ENCODE peak calls at places on chromosomes 2 and 18, in six cellular contexts. K, O, E, G, C and V are unnamed samples.

GRCh38 chr2:240932724-240933047 is 26.6 kb downstream of the CROCC2 start:
- DNase-seq in K (no peak), O (no peak), E (no peak), G (no peak), C (no peak), V (no peak)

GRCh38 chr2:217992061-217992460 is 10.7 kb downstream of the TNS1 start:
- DNase-seq in K (no peak), O (no peak), E (no peak), G (no peak), C (no peak), V (no peak)

GRCh38 chr2:219178377-219179175 is 501 bp downstream of the RETREG2 start:
- DNase-seq in K (peak), O (no peak), E (peak), G (no peak), C (no peak), V (peak)

GRCh38 chr2:29431485-29431884 is 316.3 kb downstream of the CLIP4 start:
- DNase-seq in K (no peak), O (no peak), E (no peak), G (no peak), C (no peak), V (no peak)

GRCh38 chr18:79216176-79216575 is 147.0 kb downstream of the ATP9B start:
- DNase-seq in K (no peak), O (no peak), E (no peak), G (no peak), C (no peak), V (no peak)

GRCh38 chr2:8511868-8512612 is 169.8 kb upstream of the ID2 start:
- DNase-seq in K (no peak), O (no peak), E (no peak), G (no peak), C (no peak), V (no peak)

GRCh38 chr2:120219291-120219690 is 3.9 kb downstream of the TMEM185B start:
- DNase-seq in K (no peak), O (no peak), E (no peak), G (no peak), C (no peak), V (no peak)

GRCh38 chr2:231709981-231710750 is 1.8 kb downstream of the PTMA start:
- DNase-seq in K (peak), O (peak), E (peak), G (peak), C (no peak), V (peak)

GRCh38 chr18:446941-447560 is 53.5 kb downstream of the COLEC12 start:
- DNase-seq in K (no peak), O (no peak), E (no peak), G (peak), C (no peak), V (no peak)

GRCh38 chr2:239533917-239534316 is 133.1 kb upstream of the HDAC4 start:
- DNase-seq in K (no peak), O (no peak), E (no peak), G (no peak), C (no peak), V (no peak)
- TF ChIP-seq POLR2AphosphoS5 in K (no peak), O (no peak), E (no peak), G (no peak), C (no peak), V (no peak)

GRCh38 chr2:25314514-25315315 is 27.0 kb downstream of the DNMT3A start:
- DNase-seq in K (peak), O (peak), E (peak), G (peak), C (no peak), V (peak)
- TF ChIP-seq POLR2AphosphoS5 in K (no peak), O (no peak), E (peak), G (no peak), C (no peak), V (no peak)

GRCh38 chr18:36108601-36109000 is 20.5 kb downstream of the SLC39A6 start:
- DNase-seq in K (no peak), O (no peak), E (no peak), G (no peak), C (no peak), V (no peak)
- TF ChIP-seq POLR2AphosphoS5 in K (no peak), O (no peak), E (no peak), G (no peak), C (no peak), V (no peak)

GRCh38 chr2:195820867-195821565 is 164.0 kb downstream of the SLC39A10 start:
- DNase-seq in K (no peak), O (no peak), E (no peak), G (no peak), C (no peak), V (no peak)
- TF ChIP-seq POLR2AphosphoS5 in K (no peak), O (no peak), E (no peak), G (no peak), C (no peak), V (no peak)